ENCODE peak calls at places on chromosomes 11 and 22, in five cellular contexts. S is caudate nucleus, L is MM.1S, B is HS-5, G is AML-193. Q is an unnamed sample.

GRCh38 chr11:77068461-77069335 is 1.9 kb downstream of the CAPN5 start:
- DNase-seq in S (no peak), L (no peak), B (no peak), G (no peak), Q (no peak)

GRCh38 chr22:30182365-30182764 is 64.2 kb downstream of the LIF start:
- DNase-seq in S (no peak), L (no peak), B (no peak), G (no peak), Q (no peak)

GRCh38 chr22:33006955-33007318 is 51.2 kb downstream of the SYN3 start:
- DNase-seq in S (no peak), L (no peak), B (no peak), G (no peak), Q (no peak)

GRCh38 chr22:23580586-23581251 is 629 bp upstream of the IGLL1 start:
- DNase-seq in S (no peak), L (no peak), B (no peak), G (no peak), Q (peak)

GRCh38 chr11:35907648-35908431 is 36.0 kb upstream of the LDLRAD3 start:
- DNase-seq in S (no peak), L (no peak), B (no peak), G (peak), Q (peak)

GRCh38 chr11:10023202-10023601 is 270.8 kb downstream of the SBF2 start:
- DNase-seq in S (no peak), L (no peak), B (no peak), G (no peak), Q (no peak)

GRCh38 chr11:27150098-27150497 is 109.5 kb downstream of the BBOX1 start:
- DNase-seq in S (no peak), L (no peak), B (no peak), G (no peak), Q (no peak)

GRCh38 chr22:44155115-44155514 is 25.6 kb upstream of the PARVG start:
- DNase-seq in S (no peak), L (no peak), B (no peak), G (no peak), Q (no peak)

GRCh38 chr22:46528121-46528610 is 9.3 kb downstream of the CELSR1 start:
- DNase-seq in S (peak), L (no peak), B (peak), G (peak), Q (peak)

GRCh38 chr22:20567371-20567847 is 60.0 kb downstream of the MED15 start:
- DNase-seq in S (no peak), L (no peak), B (peak), G (no peak), Q (no peak)

GRCh38 chr22:17303840-17304779 is 65.2 kb upstream of the CECR2 start:
- DNase-seq in S (no peak), L (peak), B (no peak), G (no peak), Q (no peak)

GRCh38 chr22:44445731-44446130 is 52.3 kb downstream of the RTL6 start:
- DNase-seq in S (no peak), L (no peak), B (no peak), G (no peak), Q (no peak)

GRCh38 chr11:115422013-115422697 is 82.1 kb downstream of the CADM1 start:
- DNase-seq in S (no peak), L (no peak), B (no peak), G (no peak), Q (no peak)

GRCh38 chr11:12674936-12675696 is 895 bp downstream of the TEAD1 start:
- DNase-seq in S (peak), L (peak), B (no peak), G (no peak), Q (no peak)

GRCh38 chr11:1486054-1486825 is at the start of gene MOB2:
- DNase-seq in S (no peak), L (no peak), B (no peak), G (no peak), Q (no peak)

Q was measured in Kasumi-1.